ENCODE peak calls at places on chromosomes 5 and 9, in five cellular contexts. I, F, X, T and L are unnamed samples. For H3K4me1, the result is how much of the 10 kb centered on the place peaks cover.

GRCh38 chr9:114387678-114388431 is at the start of gene AKNA:
- DNase-seq in I (peak), F (no peak), X (peak), T (peak), L (peak)

GRCh38 chr5:2750026-2750757 is 1.3 kb downstream of the IRX2 start:
- DNase-seq in I (peak), F (no peak), X (no peak), T (no peak), L (no peak)

GRCh38 chr5:59923465-59923864 is 29.9 kb upstream of the PDE4D start:
- DNase-seq in I (peak), F (no peak), X (no peak), T (no peak), L (no peak)

GRCh38 chr9:130681769-130682489 is 11.7 kb upstream of the EXOSC2 start:
- DNase-seq in I (no peak), F (no peak), X (no peak), T (no peak), L (no peak)

GRCh38 chr5:171858303-171858702 is 72.7 kb downstream of the SMIM23 start:
- DNase-seq in I (peak), F (no peak), X (no peak), T (no peak), L (no peak)

GRCh38 chr5:65017636-65018035 is 248.9 kb downstream of the CWC27 start:
- DNase-seq in I (peak), F (no peak), X (no peak), T (no peak), L (no peak)

GRCh38 chr5:164302533-164303235 is 797.3 kb downstream of the MAT2B start:
- DNase-seq in I (no peak), F (no peak), X (no peak), T (no peak), L (no peak)

GRCh38 chr5:34578962-34579361 is 77.2 kb upstream of the RAI14 start:
- DNase-seq in I (no peak), F (no peak), X (no peak), T (no peak), L (no peak)

GRCh38 chr9:13481274-13481673 is 201.8 kb upstream of the MPDZ start:
- DNase-seq in I (peak), F (no peak), X (no peak), T (no peak), L (no peak)

GRCh38 chr5:79484731-79485130 is 29.2 kb downstream of the HOMER1 start:
- DNase-seq in I (peak), F (no peak), X (no peak), T (no peak), L (no peak)

GRCh38 chr5:170681013-170681433 is 102.5 kb upstream of the GABRP start:
- DNase-seq in I (peak), F (no peak), X (peak), T (no peak), L (no peak)

GRCh38 chr5:135147294-135148090 is 113.5 kb upstream of the PITX1 start:
- DNase-seq in I (no peak), F (no peak), X (no peak), T (no peak), L (no peak)

GRCh38 chr5:144712090-144712489 is 541.4 kb downstream of the KCTD16 start:
- DNase-seq in I (no peak), F (no peak), X (no peak), T (no peak), L (no peak)

GRCh38 chr5:136655429-136655828 is 290.1 kb upstream of the TRPC7 start:
- DNase-seq in I (no peak), F (no peak), X (no peak), T (no peak), L (no peak)

GRCh38 chr5:63263409-63263808 is 684.8 kb downstream of the LRRC70 start:
- DNase-seq in I (peak), F (no peak), X (no peak), T (no peak), L (no peak)

GRCh38 chr9:5560439-5560838 is 50.1 kb downstream of the PDCD1LG2 start:
- DNase-seq in I (no peak), F (no peak), X (no peak), T (no peak), L (no peak)

GRCh38 chr9:4073371-4073770 is 226.5 kb downstream of the GLIS3 start:
- DNase-seq in I (no peak), F (peak), X (no peak), T (no peak), L (no peak)

GRCh38 chr9:106106396-106106795 is 412.1 kb downstream of the TMEM38B start:
- DNase-seq in I (no peak), F (no peak), X (no peak), T (no peak), L (no peak)

GRCh38 chr5:147711019-147711418 is 71.5 kb downstream of the JAKMIP2 start:
- DNase-seq in I (no peak), F (no peak), X (no peak), T (no peak), L (no peak)

GRCh38 chr5:1006656-1007071 is 1.9 kb upstream of the NKD2 start:
- DNase-seq in I (no peak), F (no peak), X (no peak), T (peak), L (no peak)

GRCh38 chr5:93735378-93735777 is 6.0 kb downstream of the POU5F2 start:
- DNase-seq in I (peak), F (no peak), X (no peak), T (no peak), L (no peak)

GRCh38 chr5:1875843-1876671 is 6.7 kb downstream of the IRX4 start:
- DNase-seq in I (no peak), F (no peak), X (no peak), T (no peak), L (no peak)

GRCh38 chr5:109958082-109958481 is 268.4 kb downstream of the MAN2A1 start:
- DNase-seq in I (no peak), F (no peak), X (no peak), T (no peak), L (no peak)

GRCh38 chr9:75960561-75960960 is 70.1 kb downstream of the PCSK5 start:
- DNase-seq in I (no peak), F (no peak), X (no peak), T (no peak), L (no peak)

GRCh38 chr9:19379283-19379682 is 753 bp downstream of the RPS6 start:
- DNase-seq in I (peak), F (no peak), X (no peak), T (no peak), L (no peak)

GRCh38 chr5:56011835-56012234 is 17.1 kb upstream of the IL6ST start:
- DNase-seq in I (peak), F (no peak), X (no peak), T (no peak), L (no peak)

GRCh38 chr9:14677396-14677795 is 15.8 kb downstream of the ZDHHC21 start:
- DNase-seq in I (no peak), F (no peak), X (no peak), T (no peak), L (no peak)

GRCh38 chr5:43039468-43040286 is 442 bp downstream of the ANXA2R start:
- DNase-seq in I (peak), F (peak), X (no peak), T (peak), L (peak)

GRCh38 chr5:149831492-149831891 is 101.4 kb downstream of the PPARGC1B start:
- DNase-seq in I (peak), F (no peak), X (no peak), T (no peak), L (no peak)

GRCh38 chr5:126519637-126520592 is 75.1 kb downstream of the ALDH7A1 start:
- DNase-seq in I (peak), F (no peak), X (no peak), T (no peak), L (no peak)

GRCh38 chr5:102545175-102545574 is 46.4 kb upstream of the SLCO6A1 start:
- DNase-seq in I (no peak), F (peak), X (no peak), T (no peak), L (no peak)

GRCh38 chr5:180193749-180194375 is 15.1 kb downstream of the RASGEF1C start:
- DNase-seq in I (no peak), F (no peak), X (no peak), T (no peak), L (no peak)

GRCh38 chr9:116539549-116539948 is 147.6 kb upstream of the TRIM32 start:
- DNase-seq in I (no peak), F (no peak), X (no peak), T (no peak), L (no peak)

GRCh38 chr9:110183208-110184145 is 24.5 kb downstream of the C9orf152 start:
- DNase-seq in I (peak), F (peak), X (peak), T (peak), L (peak)

DNA sequence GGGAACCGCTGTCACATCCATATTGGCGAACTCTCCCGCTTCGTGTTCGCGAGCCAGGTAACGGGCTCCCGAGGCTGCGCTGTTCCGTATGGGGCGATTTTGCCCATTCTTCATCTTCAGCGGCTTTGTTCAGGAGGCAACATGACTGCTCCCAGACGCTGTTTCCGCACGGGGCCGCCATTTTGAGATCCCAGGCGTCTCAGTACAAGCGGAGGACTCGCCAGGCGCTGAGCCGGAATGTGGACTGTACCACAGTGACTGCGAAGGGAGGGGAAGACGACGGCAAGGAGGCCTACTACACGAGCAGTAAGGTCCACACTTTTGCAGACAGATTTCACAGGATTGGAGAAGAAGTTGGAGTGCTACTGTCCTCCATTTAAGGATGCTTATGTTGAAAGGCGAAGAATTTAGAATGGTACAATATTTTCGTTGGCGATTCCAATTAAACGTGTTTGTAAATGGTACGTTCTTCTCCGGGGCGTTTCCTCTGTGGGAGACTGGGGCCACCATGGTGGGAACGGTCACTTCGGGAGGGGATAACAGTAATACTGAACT is 41.6 kb upstream of the ZNF300 start:
- DNase-seq in I (peak), F (no peak), X (no peak), T (no peak), L (no peak)
- H3K4me3 ChIP-seq in I (peak), F (no peak), X (no peak), T (no peak), L (no peak)

DNA sequence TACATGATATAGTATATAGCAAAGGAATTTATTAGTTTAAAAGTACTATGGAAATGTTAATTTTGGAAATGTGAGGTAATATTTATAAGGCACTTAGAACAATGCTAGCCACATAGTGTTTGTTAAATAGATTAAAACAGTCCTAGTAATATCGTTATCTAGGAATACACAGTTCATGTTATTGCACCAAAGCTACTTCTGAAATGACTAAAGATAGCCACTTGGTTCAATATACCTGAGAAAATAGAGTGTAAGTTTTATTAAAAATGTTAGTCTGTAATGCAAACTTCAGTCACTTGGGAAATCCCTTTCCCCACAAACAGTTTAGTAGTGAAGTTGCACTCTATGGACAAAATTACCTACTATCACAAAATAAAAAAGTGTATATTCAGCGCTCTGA is 15.4 kb upstream of the F2R start:
- DNase-seq in I (no peak), F (no peak), X (no peak), T (no peak), L (no peak)
- H3K4me1 ChIP-seq in I (under half), F (under half), X (under half), T (under half), L (under half)

GRCh38 chr9:137639303-137640051 is 20.7 kb downstream of the EHMT1 start:
- DNase-seq in I (peak), F (no peak), X (no peak), T (no peak), L (no peak)
- H3K4me3 ChIP-seq in I (peak), F (no peak), X (no peak), T (peak), L (peak)

GRCh38 chr5:96294887-96295209 is 138.2 kb downstream of the PCSK1 start:
- DNase-seq in I (no peak), F (no peak), X (no peak), T (no peak), L (no peak)
- H3K4me1 ChIP-seq in I (half or more), F (under half), X (under half), T (under half), L (under half)

GRCh38 chr9:22216730-22217160 is 207.6 kb upstream of the CDKN2B start:
- DNase-seq in I (peak), F (peak), X (no peak), T (no peak), L (no peak)
- H3K4me3 ChIP-seq in I (no peak), F (no peak), X (no peak), T (no peak), L (no peak)

GRCh38 chr5:72837524-72838096 is 21.1 kb downstream of the TNPO1 start:
- DNase-seq in I (peak), F (no peak), X (no peak), T (no peak), L (no peak)
- H3K4me1 ChIP-seq in I (under half), F (under half), X (under half), T (under half), L (under half)

DNA sequence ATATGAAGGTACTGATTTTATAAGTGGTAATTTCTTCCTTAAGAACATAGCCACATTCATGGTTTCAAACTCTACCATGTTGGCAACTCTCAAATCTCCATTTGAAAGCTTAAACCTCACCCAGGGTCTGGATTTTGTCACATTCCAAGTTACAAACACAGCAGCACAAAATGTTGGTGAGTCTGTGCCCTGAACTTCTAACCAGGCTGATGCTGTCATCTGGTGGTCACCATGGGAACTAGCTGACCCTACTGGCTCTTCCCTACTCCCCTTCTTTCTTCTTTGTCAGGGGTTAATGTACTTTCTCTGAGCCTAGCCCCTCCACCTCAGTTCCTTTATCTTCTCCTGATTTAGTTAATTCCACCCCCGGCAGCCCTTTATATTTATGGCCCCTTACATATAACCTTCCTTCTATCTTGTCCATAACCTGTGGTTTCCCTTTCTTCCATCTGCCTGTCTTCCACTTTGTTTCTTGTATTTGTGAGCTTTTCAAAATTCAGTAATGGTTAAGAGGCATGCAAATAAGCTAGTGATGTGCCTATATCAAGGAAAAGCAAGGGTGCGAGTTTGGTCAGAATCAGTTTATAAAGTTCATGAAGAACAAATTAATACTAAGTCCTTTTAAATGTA is 35.9 kb downstream of the TGFBR1 start:
- DNase-seq in I (peak), F (peak), X (peak), T (peak), L (peak)
- H3K4me3 ChIP-seq in I (no peak), F (no peak), X (no peak), T (no peak), L (no peak)